ENCODE peak calls at places on chromosomes 13 and 19, in ten cellular contexts. K is tibial nerve, J is psoas muscle, H is uterus, W is MM.1S, Z is Peyer's patch, L is PC-3, Q is pancreas, D is tibial artery, X is transverse colon. V is an unnamed sample.

GRCh38 chr13:23205807-23206206 is 25.0 kb downstream of the SGCG start:
- DNase-seq in Z (no peak), K (no peak), J (no peak), H (no peak), D (no peak), Q (no peak), W (no peak), L (no peak), X (no peak), V (no peak)

GRCh38 chr19:44848805-44849457 is 2.8 kb downstream of the NECTIN2 start:
- DNase-seq in J (no peak), L (no peak), Q (no peak), W (no peak), K (no peak), Z (no peak), X (no peak), H (peak; percentile 41), D (no peak), V (no peak)

GRCh38 chr13:91058919-91059318 is 288.6 kb upstream of the MIR17HG start:
- DNase-seq in X (no peak), L (no peak), K (no peak), Q (no peak), D (no peak), H (no peak), J (no peak), Z (no peak), W (no peak), V (no peak)

GRCh38 chr13:50991624-50992610 is 82.3 kb downstream of the RNASEH2B start:
- DNase-seq in K (no peak), D (no peak), W (peak; percentile 56), J (no peak), X (no peak), Z (no peak), Q (no peak), H (no peak), L (no peak), V (peak; percentile 22)

GRCh38 chr19:6047741-6048231 is 62.5 kb downstream of the RFX2 start:
- DNase-seq in L (peak; percentile 80), D (peak; percentile 59), Z (peak; percentile 40), Q (no peak), J (no peak), K (no peak), H (no peak), X (no peak), W (peak; percentile 44), V (no peak)

GRCh38 chr19:17812099-17812498 is 9.2 kb downstream of the INSL3 start:
- DNase-seq in Z (no peak), W (no peak), Q (no peak), H (no peak), X (no peak), L (no peak), J (no peak), K (no peak), D (no peak), V (no peak)

GRCh38 chr19:58395220-58395978 is at the start of gene RNF225:
- DNase-seq in Z (no peak), L (peak; percentile 83), X (peak; percentile 50), D (no peak), J (no peak), W (no peak), Q (peak; percentile 64), K (no peak), H (no peak), V (no peak)

GRCh38 chr13:51747438-51748434 is 56.2 kb downstream of the DHRS12 start:
- DNase-seq in D (no peak), K (no peak), H (no peak), W (no peak), X (no peak), Z (no peak), Q (no peak), J (no peak), L (no peak), V (no peak)

GRCh38 chr13:20774746-20775145 is 985 bp upstream of the EEF1AKMT1 start:
- DNase-seq in H (no peak), Q (no peak), L (no peak), J (no peak), D (no peak), W (no peak), X (no peak), K (no peak), Z (no peak), V (no peak)

GRCh38 chr19:51026554-51026831 is at the start of gene KLK11:
- DNase-seq in W (no peak), J (no peak), L (peak; percentile 32), X (no peak), K (no peak), D (no peak), Z (no peak), H (no peak), Q (peak; percentile 74), V (no peak)

GRCh38 chr19:33064117-33064777 is 441 bp downstream of the RHPN2 start:
- DNase-seq in H (no peak), K (no peak), Q (peak; percentile 78), L (peak; percentile 29), J (peak; percentile 19), X (peak; percentile 64), W (peak; percentile 77), D (no peak), Z (peak; percentile 79), V (peak; percentile 13)

GRCh38 chr19:18588611-18589379 is at the start of gene REX1BD:
- DNase-seq in Z (peak; percentile 90), L (peak; percentile 75), X (peak; percentile 84), H (peak; percentile 84), D (peak; percentile 91), Q (peak; percentile 93), W (peak; percentile 88), J (peak; percentile 88), K (peak; percentile 55), V (peak; percentile 95)

GRCh38 chr19:4861147-4861546 is 6.3 kb downstream of the PLIN3 start:
- DNase-seq in J (no peak), X (peak; percentile 87), L (peak; percentile 19), D (no peak), H (no peak), W (no peak), K (no peak), Q (peak; percentile 70), Z (peak; percentile 91), V (no peak)

GRCh38 chr19:34596115-34596514 is 80.8 kb downstream of the SCGB2B2 start:
- DNase-seq in W (no peak), K (no peak), Z (no peak), Q (peak; percentile 33), X (no peak), L (no peak), J (no peak), D (no peak), H (no peak), V (no peak)

GRCh38 chr13:102948006-102948405 is 102.2 kb downstream of the ERCC5 start:
- DNase-seq in Z (no peak), J (no peak), X (no peak), Q (no peak), L (peak; percentile 4), H (no peak), W (no peak), K (no peak), D (no peak), V (no peak)

GRCh38 chr19:29590278-29590677 is 15.8 kb upstream of the POP4 start:
- DNase-seq in X (no peak), D (no peak), Z (no peak), Q (no peak), W (no peak), J (no peak), L (no peak), H (no peak), K (no peak), V (no peak)

GRCh38 chr19:55226788-55227187 is 1.8 kb downstream of the TMEM86B start:
- DNase-seq in Q (no peak), L (no peak), K (no peak), Z (peak; percentile 50), H (no peak), X (no peak), D (no peak), J (no peak), W (no peak), V (no peak)

GRCh38 chr13:97018029-97018819 is 23.9 kb upstream of the OXGR1 start:
- DNase-seq in Z (no peak), D (no peak), Q (no peak), L (peak; percentile 72), J (no peak), K (no peak), H (peak; percentile 23), W (peak; percentile 66), X (peak; percentile 14), V (peak; percentile 45)

GRCh38 chr13:85492283-85492682 is 306.9 kb downstream of the SLITRK6 start:
- DNase-seq in J (no peak), X (no peak), W (no peak), Q (no peak), Z (no peak), D (no peak), K (no peak), H (no peak), L (no peak), V (no peak)
- H3K27ac ChIP-seq in J (no peak overlapping the region), X (no peak overlapping the region), W (no peak overlapping the region), Q (no peak overlapping the region), Z (no peak overlapping the region), D (no peak overlapping the region), K (no peak overlapping the region), H (no peak overlapping the region), L (no peak overlapping the region), V (no peak overlapping the region)

GRCh38 chr13:75299206-75299605 is 182.8 kb downstream of the TBC1D4 start:
- DNase-seq in K (no peak), H (no peak), W (no peak), D (no peak), Q (no peak), Z (no peak), L (no peak), J (no peak), X (no peak), V (no peak)
- H3K4me1 ChIP-seq in K (no peaks in the 10 kb centered on the region), H (no peaks in the 10 kb centered on the region), W (no peaks in the 10 kb centered on the region), D (no peaks in the 10 kb centered on the region), Q (peaks cover 19% of the 10 kb centered on the region), Z (no peaks in the 10 kb centered on the region), L (peaks cover 11% of the 10 kb centered on the region), J (peaks cover 3% of the 10 kb centered on the region), X (no peaks in the 10 kb centered on the region), V (peaks cover 40% of the 10 kb centered on the region)

DNA sequence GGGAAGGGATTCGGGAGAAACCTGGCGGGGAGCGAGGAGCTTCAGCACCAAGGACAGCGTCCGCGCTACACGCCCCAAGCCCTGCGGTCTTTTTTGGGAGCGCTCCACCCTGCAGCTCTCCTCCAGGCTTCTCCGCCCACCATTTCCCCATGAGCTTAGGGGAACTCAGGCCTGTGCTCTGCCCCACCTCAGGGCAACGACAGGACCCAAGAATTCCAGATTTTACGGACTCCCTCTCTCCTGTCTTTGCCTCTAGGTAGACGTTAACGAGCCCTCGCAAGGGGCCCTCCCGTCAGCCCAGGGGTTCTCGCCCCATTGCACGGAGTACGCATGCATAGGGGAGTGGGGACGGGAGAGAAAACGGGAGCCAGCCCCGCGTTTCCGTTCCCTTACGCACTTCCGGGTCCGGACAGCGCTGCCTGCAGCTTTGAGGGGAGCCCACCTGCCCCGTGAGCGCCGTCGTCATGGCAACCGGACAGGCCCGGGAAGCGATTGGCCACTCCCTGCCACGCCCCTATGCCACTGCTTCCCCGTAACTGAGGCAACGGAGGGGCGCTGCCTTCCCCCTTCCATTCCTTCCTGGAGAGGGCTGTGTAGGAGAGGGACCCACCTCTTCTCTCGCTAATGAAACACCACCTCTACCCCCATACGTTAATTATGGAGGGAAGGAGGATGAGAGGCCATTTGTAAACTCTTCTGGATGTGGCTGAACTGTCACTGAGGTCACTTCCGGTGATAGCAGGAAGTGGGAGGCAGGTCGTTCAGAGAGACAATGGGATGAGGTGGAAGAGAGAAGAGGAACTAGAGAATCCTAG is 20.8 kb downstream of the NOVA2 start:
- DNase-seq in X (peak; percentile 24), W (peak; percentile 17), Q (peak; percentile 78), Z (no peak), J (peak; percentile 47), L (peak; percentile 42), K (no peak), D (no peak), H (no peak), V (peak; percentile 42)
- H3K4me3 ChIP-seq in X (no peak overlapping the region), W (peak overlapping the region; percentile 66), Q (no peak overlapping the region), Z (peak overlapping the region; percentile 29), J (peak overlapping the region; percentile 22), L (no peak overlapping the region), K (no peak overlapping the region), D (no peak overlapping the region), H (no peak overlapping the region), V (peak overlapping the region; percentile 52)

GRCh38 chr13:43365042-43365344 is 341.6 kb downstream of the DNAJC15 start:
- DNase-seq in Z (no peak), H (no peak), D (no peak), L (no peak), W (no peak), X (no peak), Q (no peak), J (no peak), K (no peak), V (no peak)
- H3K27ac ChIP-seq in Z (no peak overlapping the region), H (peak overlapping the region; percentile 63), D (no peak overlapping the region), L (no peak overlapping the region), W (no peak overlapping the region), X (peak overlapping the region; percentile 74), Q (no peak overlapping the region), J (peak overlapping the region; percentile 72), K (no peak overlapping the region), V (no peak overlapping the region)